ENCODE peak calls at places on chromosomes 13 and 19, in eight cellular contexts. One of them, this sample, is unnamed.

GRCh38 chr19:58519087-58519354 is 589 bp downstream of the ZBTB45 start:
- DNase-seq in heart left ventricle: peak; percentile 66
- DNase-seq in tibial artery: peak; percentile 79
- DNase-seq in breast epithelium: peak; percentile 74
- DNase-seq in body of pancreas: peak; percentile 65
- DNase-seq in heart right ventricle: peak; percentile 62
- DNase-seq in A549: peak; percentile 85
- DNase-seq in left lung: no peak
- DNase-seq in this sample: peak; percentile 64

GRCh38 chr13:24292476-24292875 is 16.9 kb upstream of the C1QTNF9 start:
- DNase-seq in breast epithelium: no peak
- DNase-seq in heart left ventricle: no peak
- DNase-seq in left lung: no peak
- DNase-seq in body of pancreas: no peak
- DNase-seq in A549: no peak
- DNase-seq in heart right ventricle: no peak
- DNase-seq in tibial artery: no peak
- DNase-seq in this sample: no peak

GRCh38 chr19:38270587-38271167 is 6.3 kb downstream of the SPINT2 start:
- DNase-seq in heart left ventricle: no peak
- DNase-seq in heart right ventricle: no peak
- DNase-seq in A549: peak; percentile 97
- DNase-seq in left lung: peak; percentile 55
- DNase-seq in body of pancreas: no peak
- DNase-seq in breast epithelium: no peak
- DNase-seq in tibial artery: no peak
- DNase-seq in this sample: no peak

GRCh38 chr19:38792250-38793111 is 3.5 kb downstream of the LGALS7B start:
- DNase-seq in heart left ventricle: peak; percentile 48
- DNase-seq in body of pancreas: no peak
- DNase-seq in left lung: peak; percentile 82
- DNase-seq in A549: no peak
- DNase-seq in tibial artery: no peak
- DNase-seq in breast epithelium: no peak
- DNase-seq in heart right ventricle: peak; percentile 67
- DNase-seq in this sample: no peak

GRCh38 chr19:55094456-55095259 is 19.0 kb downstream of the EPS8L1 start:
- DNase-seq in A549: no peak
- DNase-seq in body of pancreas: peak; percentile 8
- DNase-seq in tibial artery: no peak
- DNase-seq in heart left ventricle: no peak
- DNase-seq in breast epithelium: no peak
- DNase-seq in heart right ventricle: no peak
- DNase-seq in left lung: peak; percentile 73
- DNase-seq in this sample: no peak

GRCh38 chr13:49097374-49097773 is 121.7 kb downstream of the FNDC3A start:
- DNase-seq in heart right ventricle: no peak
- DNase-seq in tibial artery: no peak
- DNase-seq in left lung: no peak
- DNase-seq in body of pancreas: no peak
- DNase-seq in A549: peak; percentile 25
- DNase-seq in breast epithelium: no peak
- DNase-seq in heart left ventricle: no peak
- DNase-seq in this sample: no peak

GRCh38 chr19:45973564-45974338 is at the start of gene NOVA2:
- DNase-seq in breast epithelium: no peak
- DNase-seq in body of pancreas: peak; percentile 45
- DNase-seq in left lung: peak; percentile 80
- DNase-seq in A549: peak; percentile 88
- DNase-seq in tibial artery: no peak
- DNase-seq in heart right ventricle: peak; percentile 83
- DNase-seq in heart left ventricle: peak; percentile 84
- DNase-seq in this sample: no peak

GRCh38 chr19:55593096-55593772 is 6.1 kb downstream of the FIZ1 start:
- DNase-seq in tibial artery: no peak
- DNase-seq in A549: no peak
- DNase-seq in breast epithelium: no peak
- DNase-seq in body of pancreas: no peak
- DNase-seq in heart left ventricle: no peak
- DNase-seq in left lung: peak; percentile 71
- DNase-seq in heart right ventricle: no peak
- DNase-seq in this sample: no peak

GRCh38 chr13:50679321-50679720 is 164.2 kb downstream of the DLEU7 start:
- DNase-seq in left lung: no peak
- DNase-seq in heart right ventricle: no peak
- DNase-seq in A549: no peak
- DNase-seq in tibial artery: no peak
- DNase-seq in body of pancreas: no peak
- DNase-seq in breast epithelium: no peak
- DNase-seq in heart left ventricle: no peak
- DNase-seq in this sample: no peak

GRCh38 chr13:60019119-60019993 is 144.4 kb downstream of the DIAPH3 start:
- DNase-seq in left lung: no peak
- DNase-seq in breast epithelium: no peak
- DNase-seq in heart left ventricle: no peak
- DNase-seq in body of pancreas: no peak
- DNase-seq in A549: no peak
- DNase-seq in tibial artery: no peak
- DNase-seq in heart right ventricle: no peak
- DNase-seq in this sample: peak; percentile 20

GRCh38 chr13:45341799-45342584 is 1.0 kb upstream of the TPT1 start:
- DNase-seq in heart left ventricle: no peak
- DNase-seq in tibial artery: peak; percentile 86
- DNase-seq in left lung: no peak
- DNase-seq in breast epithelium: no peak
- DNase-seq in body of pancreas: peak; percentile 57
- DNase-seq in A549: no peak
- DNase-seq in heart right ventricle: no peak
- DNase-seq in this sample: no peak

GRCh38 chr19:51904331-51905165 is at the start of gene ZNF649:
- DNase-seq in heart left ventricle: peak; percentile 86
- DNase-seq in body of pancreas: peak; percentile 85
- DNase-seq in left lung: peak; percentile 94
- DNase-seq in breast epithelium: peak; percentile 76
- DNase-seq in A549: peak; percentile 70
- DNase-seq in tibial artery: peak; percentile 88
- DNase-seq in heart right ventricle: peak; percentile 85
- DNase-seq in this sample: no peak

GRCh38 chr19:2266183-2266993 is 10.2 kb upstream of the JSRP1 start:
- DNase-seq in breast epithelium: peak; percentile 84
- DNase-seq in heart left ventricle: peak; percentile 90
- DNase-seq in tibial artery: peak; percentile 92
- DNase-seq in heart right ventricle: peak; percentile 86
- DNase-seq in A549: no peak
- DNase-seq in left lung: peak; percentile 97
- DNase-seq in body of pancreas: peak; percentile 82
- DNase-seq in this sample: no peak

GRCh38 chr13:20134732-20135131 is 26.1 kb downstream of the GJA3 start:
- DNase-seq in A549: no peak
- DNase-seq in heart right ventricle: no peak
- DNase-seq in body of pancreas: no peak
- DNase-seq in breast epithelium: no peak
- DNase-seq in tibial artery: no peak
- DNase-seq in left lung: no peak
- DNase-seq in heart left ventricle: no peak
- DNase-seq in this sample: no peak

GRCh38 chr13:66700336-66700735 is 529.8 kb downstream of the PCDH9 start:
- DNase-seq in heart right ventricle: no peak
- DNase-seq in A549: no peak
- DNase-seq in body of pancreas: no peak
- DNase-seq in breast epithelium: no peak
- DNase-seq in heart left ventricle: no peak
- DNase-seq in left lung: no peak
- DNase-seq in tibial artery: no peak
- DNase-seq in this sample: no peak

GRCh38 chr13:66704110-66704509 is 526.0 kb downstream of the PCDH9 start:
- DNase-seq in left lung: no peak
- DNase-seq in A549: no peak
- DNase-seq in tibial artery: no peak
- DNase-seq in heart right ventricle: no peak
- DNase-seq in heart left ventricle: no peak
- DNase-seq in breast epithelium: no peak
- DNase-seq in body of pancreas: no peak
- DNase-seq in this sample: no peak

DNA sequence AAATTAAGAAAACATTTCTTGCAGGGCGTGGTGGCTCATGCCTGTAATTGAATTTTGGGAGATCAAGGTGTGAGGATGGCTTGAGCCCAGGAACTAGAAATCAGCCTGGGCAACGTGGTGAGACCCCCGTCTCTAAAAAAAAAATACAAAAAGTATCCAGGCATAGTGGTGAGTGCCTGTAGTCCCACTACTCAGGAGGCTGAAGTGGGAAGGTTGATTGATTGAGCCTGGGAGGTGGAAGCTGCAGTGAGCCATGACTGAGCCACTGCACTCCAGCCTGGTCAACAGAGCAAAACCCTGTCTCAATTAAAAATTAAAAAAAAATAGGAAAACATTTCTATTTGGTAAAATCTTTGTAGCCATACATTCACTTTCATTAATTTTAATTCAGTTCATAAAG is 526.5 kb downstream of the PCDH9 start:
- DNase-seq in heart left ventricle: no peak
- DNase-seq in A549: no peak
- DNase-seq in body of pancreas: no peak
- DNase-seq in heart right ventricle: no peak
- DNase-seq in left lung: no peak
- DNase-seq in breast epithelium: no peak
- DNase-seq in tibial artery: no peak
- DNase-seq in this sample: no peak
- H3K4me3 ChIP-seq in heart left ventricle: no peak overlapping the region
- H3K4me3 ChIP-seq in A549: no peak overlapping the region
- H3K4me3 ChIP-seq in body of pancreas: no peak overlapping the region
- H3K4me3 ChIP-seq in heart right ventricle: no peak overlapping the region
- H3K4me3 ChIP-seq in left lung: no peak overlapping the region
- H3K4me3 ChIP-seq in breast epithelium: no peak overlapping the region
- H3K4me3 ChIP-seq in tibial artery: no peak overlapping the region
- H3K4me3 ChIP-seq in this sample: no peak overlapping the region

DNA sequence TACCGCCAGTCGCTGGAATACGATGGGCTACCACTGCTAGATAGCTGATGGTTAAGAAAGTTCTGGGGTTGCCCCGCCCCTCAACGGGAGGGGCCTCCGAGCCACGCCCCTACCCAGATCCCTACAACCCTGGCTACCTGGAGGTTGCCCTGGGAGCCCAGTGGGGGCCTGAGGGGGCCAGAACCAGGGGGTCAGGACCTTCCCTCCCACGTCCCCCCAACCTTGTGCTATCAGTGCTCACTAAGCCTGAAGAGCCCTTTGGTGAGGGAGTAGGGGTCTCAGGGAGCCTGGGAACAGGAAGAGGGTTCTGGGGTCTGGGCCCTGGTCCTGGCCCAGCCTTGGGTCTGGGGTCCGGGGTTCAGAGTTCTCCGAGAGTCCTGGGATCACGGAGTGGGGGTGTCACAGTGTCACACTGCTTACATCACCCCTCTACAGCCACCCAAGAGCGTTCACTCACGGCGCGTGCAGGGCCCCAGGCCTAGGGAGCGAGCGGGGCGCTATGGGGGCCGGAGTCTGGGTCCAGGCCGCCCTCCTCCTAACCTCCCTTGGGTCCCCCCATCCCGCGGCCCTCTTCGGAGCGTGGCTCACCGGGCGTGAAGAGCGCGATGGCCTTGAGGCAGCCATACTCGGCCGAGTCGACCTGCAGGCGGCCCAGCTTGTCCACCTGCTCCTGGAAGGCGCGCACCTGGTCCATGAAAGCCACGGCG is 9.0 kb downstream of the OCEL1 start:
- DNase-seq in heart right ventricle: peak; percentile 50
- DNase-seq in body of pancreas: peak; percentile 58
- DNase-seq in left lung: peak; percentile 89
- DNase-seq in heart left ventricle: peak; percentile 50
- DNase-seq in tibial artery: no peak
- DNase-seq in breast epithelium: no peak
- DNase-seq in A549: peak; percentile 67
- DNase-seq in this sample: peak; percentile 47
- H3K4me3 ChIP-seq in heart right ventricle: peak overlapping the region; percentile 44
- H3K4me3 ChIP-seq in body of pancreas: no peak overlapping the region
- H3K4me3 ChIP-seq in left lung: peak overlapping the region; percentile 53
- H3K4me3 ChIP-seq in heart left ventricle: peak overlapping the region; percentile 45
- H3K4me3 ChIP-seq in tibial artery: peak overlapping the region; percentile 70
- H3K4me3 ChIP-seq in breast epithelium: peak overlapping the region; percentile 56
- H3K4me3 ChIP-seq in A549: peak overlapping the region; percentile 88
- H3K4me3 ChIP-seq in this sample: peak overlapping the region; percentile 59

DNA sequence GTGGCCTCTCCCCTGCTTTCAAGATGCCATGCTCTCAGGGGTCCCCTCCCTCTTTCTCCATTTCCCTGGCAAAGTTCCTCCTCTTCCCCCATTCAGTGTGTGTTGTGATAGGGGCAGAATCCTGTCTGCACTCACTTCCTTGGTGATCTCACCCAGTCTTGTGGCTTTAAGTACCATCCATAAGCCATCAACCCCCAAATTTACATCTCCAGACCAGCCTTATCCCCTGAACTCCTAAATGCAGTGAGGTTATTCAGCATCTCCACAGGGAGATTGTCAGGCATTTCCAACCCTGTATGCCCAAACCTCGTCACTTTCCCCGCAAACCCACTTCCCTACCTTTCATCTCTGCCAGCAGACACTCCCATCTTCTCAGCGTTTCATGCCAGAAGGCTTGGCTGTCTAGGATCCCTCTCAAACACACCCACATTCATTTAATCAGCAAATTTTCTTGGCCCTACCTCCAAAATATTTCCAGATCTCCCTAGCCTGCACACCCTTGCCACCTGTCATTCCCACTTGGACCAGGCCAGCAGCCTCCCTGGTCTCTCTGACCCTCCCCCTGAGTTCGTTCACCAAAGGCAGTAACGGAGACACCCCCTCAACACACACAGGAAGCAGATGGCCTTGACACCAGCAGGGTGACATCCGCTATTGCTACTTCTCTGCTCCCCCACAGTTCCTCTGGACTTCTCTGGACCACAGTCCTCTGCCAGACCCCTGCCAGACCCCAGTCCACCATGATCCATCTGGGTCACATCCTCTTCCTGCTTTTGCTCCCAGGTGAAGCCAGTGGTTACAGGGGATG is at the start of gene HCST:
- DNase-seq in heart right ventricle: no peak
- DNase-seq in breast epithelium: no peak
- DNase-seq in tibial artery: no peak
- DNase-seq in body of pancreas: no peak
- DNase-seq in heart left ventricle: no peak
- DNase-seq in A549: no peak
- DNase-seq in left lung: peak; percentile 21
- DNase-seq in this sample: peak; percentile 82
- H3K4me3 ChIP-seq in heart right ventricle: no peak within 1 kb of the TSS
- H3K4me3 ChIP-seq in breast epithelium: peak within 1 kb of the TSS; percentile 41
- H3K4me3 ChIP-seq in tibial artery: peak within 1 kb of the TSS; percentile 15
- H3K4me3 ChIP-seq in body of pancreas: no peak within 1 kb of the TSS
- H3K4me3 ChIP-seq in heart left ventricle: peak within 1 kb of the TSS; percentile 12
- H3K4me3 ChIP-seq in A549: peak within 1 kb of the TSS; percentile 34
- H3K4me3 ChIP-seq in left lung: peak within 1 kb of the TSS; percentile 80
- H3K4me3 ChIP-seq in this sample: peak within 1 kb of the TSS; percentile 91

DNA sequence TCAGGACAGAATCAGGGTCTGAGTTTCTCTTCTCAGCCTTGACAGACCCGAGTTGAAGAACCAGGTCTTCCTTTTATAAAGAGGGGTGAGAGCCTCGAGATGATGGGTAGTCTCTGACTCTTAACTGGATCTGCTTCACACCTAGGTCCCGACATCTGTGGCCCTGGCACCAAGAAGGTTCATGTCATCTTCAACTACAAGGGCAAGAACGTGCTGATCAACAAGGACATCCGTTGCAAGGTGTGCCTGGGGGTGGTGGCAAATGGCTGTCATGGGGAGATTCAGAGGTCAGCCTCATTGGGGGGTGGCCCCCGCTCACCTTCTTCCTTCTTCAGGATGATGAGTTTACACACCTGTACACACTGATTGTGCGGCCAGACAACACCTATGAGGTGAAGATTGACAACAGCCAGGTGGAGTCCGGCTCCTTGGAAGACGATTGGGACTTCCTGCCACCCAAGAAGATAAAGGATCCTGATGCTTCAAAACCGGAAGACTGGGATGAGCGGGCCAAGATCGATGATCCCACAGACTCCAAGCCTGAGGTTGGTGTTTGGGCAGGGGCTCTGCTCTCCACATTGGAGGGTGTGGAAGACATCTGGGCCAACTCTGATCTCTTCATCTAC is 1.6 kb downstream of the CALR start:
- DNase-seq in heart left ventricle: no peak
- DNase-seq in breast epithelium: no peak
- DNase-seq in left lung: no peak
- DNase-seq in A549: no peak
- DNase-seq in heart right ventricle: no peak
- DNase-seq in body of pancreas: no peak
- DNase-seq in tibial artery: no peak
- DNase-seq in this sample: no peak
- H3K4me3 ChIP-seq in heart left ventricle: peak overlapping the region; percentile 98
- H3K4me3 ChIP-seq in breast epithelium: peak overlapping the region; percentile 99
- H3K4me3 ChIP-seq in left lung: peak overlapping the region; percentile 89
- H3K4me3 ChIP-seq in A549: peak overlapping the region; percentile 100
- H3K4me3 ChIP-seq in heart right ventricle: peak overlapping the region; percentile 83
- H3K4me3 ChIP-seq in body of pancreas: no peak overlapping the region
- H3K4me3 ChIP-seq in tibial artery: peak overlapping the region; percentile 91
- H3K4me3 ChIP-seq in this sample: peak overlapping the region; percentile 81

This sample was measured in Jurkat, Clone E6-1.